ENCODE peak calls at places on chromosomes 7 and 10, in four cellular contexts. A, Y, K and S are unnamed samples.

GRCh38 chr7:131844380-131844779 is 288.0 kb upstream of the PODXL start:
- DNase-seq in K (no peak), Y (no peak), A (no peak), S (no peak)

GRCh38 chr10:3807221-3807927 is 22.4 kb upstream of the KLF6 start:
- DNase-seq in A (no peak), Y (peak), K (peak), S (no peak)

GRCh38 chr10:35336921-35337741 is 822 bp downstream of the CCNY start:
- DNase-seq in Y (peak), A (no peak), K (no peak), S (no peak)

GRCh38 chr7:150945171-150945852 is 32.8 kb downstream of the KCNH2 start:
- DNase-seq in A (no peak), K (no peak), Y (peak), S (no peak)

GRCh38 chr10:133257489-133258065 is 19.1 kb downstream of the ADAM8 start:
- DNase-seq in A (no peak), Y (peak), K (no peak), S (peak)

GRCh38 chr7:3002631-3003030 is 41.0 kb downstream of the CARD11 start:
- DNase-seq in Y (peak), A (no peak), K (no peak), S (no peak)

GRCh38 chr10:4372601-4373000 is 453.4 kb upstream of the AKR1E2 start:
- DNase-seq in A (peak), K (peak), Y (no peak), S (peak)

GRCh38 chr10:70283071-70283444 is 746 bp downstream of the NPFFR1 start:
- DNase-seq in A (no peak), Y (no peak), K (no peak), S (no peak)

GRCh38 chr10:86758231-86759072 is 2.0 kb downstream of the BMPR1A start:
- DNase-seq in K (no peak), A (peak), Y (no peak), S (peak)

GRCh38 chr7:30998180-30998579 is 34.4 kb downstream of the GHRHR start:
- DNase-seq in Y (no peak), K (no peak), A (no peak), S (no peak)

GRCh38 chr7:29457565-29457971 is 106.1 kb upstream of the PRR15 start:
- DNase-seq in K (no peak), A (no peak), Y (no peak), S (peak)

GRCh38 chr7:159231017-159231416 is 86.3 kb upstream of the VIPR2 start:
- DNase-seq in K (no peak), A (no peak), Y (no peak), S (no peak)

GRCh38 chr7:84191842-84192241 is 2.7 kb downstream of the SEMA3A start:
- DNase-seq in Y (no peak), A (peak), K (no peak), S (no peak)

GRCh38 chr10:93294004-93294403 is 188.1 kb downstream of the MYOF start:
- DNase-seq in Y (no peak), A (no peak), K (no peak), S (no peak)

GRCh38 chr10:5043716-5044115 is 40.1 kb upstream of the AKR1C2 start:
- DNase-seq in K (no peak), A (no peak), Y (peak), S (peak)

GRCh38 chr10:127971973-127972615 is 65.2 kb downstream of the PTPRE start:
- DNase-seq in K (no peak), A (no peak), Y (peak), S (no peak)

GRCh38 chr7:155814569-155815276 is 2.5 kb upstream of the SHH start:
- DNase-seq in K (no peak), A (peak), Y (no peak), S (no peak)

GRCh38 chr7:141156446-141156845 is 82.6 kb downstream of the TMEM178B start:
- DNase-seq in K (no peak), Y (no peak), A (no peak), S (no peak)

GRCh38 chr10:66265398-66265797 is 660.4 kb upstream of the LRRTM3 start:
- DNase-seq in A (no peak), K (no peak), Y (no peak), S (no peak)

GRCh38 chr10:178208-178607 is 43.0 kb downstream of the ZMYND11 start:
- DNase-seq in K (peak), A (peak), Y (no peak), S (peak)

GRCh38 chr10:43160067-43160918 is 22.0 kb downstream of the CSGALNACT2 start:
- DNase-seq in K (no peak), A (peak), Y (no peak), S (peak)

GRCh38 chr7:141486959-141487358 is 64.3 kb upstream of the AGK start:
- DNase-seq in Y (no peak), K (no peak), A (no peak), S (no peak)

GRCh38 chr10:105354010-105354409 is 712.9 kb downstream of the SORCS3 start:
- DNase-seq in K (no peak), Y (no peak), A (no peak), S (no peak)

GRCh38 chr7:55524558-55525310 is 47.6 kb downstream of the VOPP1 start:
- DNase-seq in A (no peak), Y (peak), K (no peak), S (peak)

GRCh38 chr10:99698504-99699080 is 33.3 kb downstream of the COX15 start:
- DNase-seq in A (no peak), Y (no peak), K (no peak), S (no peak)

GRCh38 chr10:59127991-59128390 is 48.5 kb upstream of the PHYHIPL start:
- DNase-seq in K (no peak), A (no peak), Y (no peak), S (no peak)

GRCh38 chr7:1149351-1149794 is 10.6 kb downstream of the ZFAND2A start:
- DNase-seq in A (no peak), K (no peak), Y (peak), S (no peak)

GRCh38 chr7:42722726-42723125 is 189.1 kb downstream of the C7orf25 start:
- DNase-seq in A (no peak), K (no peak), Y (no peak), S (no peak)

GRCh38 chr7:42726066-42726785 is 185.6 kb downstream of the C7orf25 start:
- DNase-seq in A (no peak), K (no peak), Y (no peak), S (peak)

GRCh38 chr7:42722198-42722597 is 189.7 kb downstream of the C7orf25 start:
- DNase-seq in A (no peak), K (no peak), Y (no peak), S (no peak)

GRCh38 chr7:42720871-42721835 is 190.7 kb downstream of the C7orf25 start:
- DNase-seq in K (peak), Y (peak), A (no peak), S (peak)
- H3K4me3 ChIP-seq in K (no peak), Y (no peak), A (no peak), S (no peak)

GRCh38 chr7:46493196-46493595 is 572.1 kb upstream of the IGFBP3 start:
- DNase-seq in A (no peak), K (no peak), Y (no peak), S (no peak)
- TF ChIP-seq CTCF in A (no peak), K (no peak), Y (no peak), S (no peak)

DNA sequence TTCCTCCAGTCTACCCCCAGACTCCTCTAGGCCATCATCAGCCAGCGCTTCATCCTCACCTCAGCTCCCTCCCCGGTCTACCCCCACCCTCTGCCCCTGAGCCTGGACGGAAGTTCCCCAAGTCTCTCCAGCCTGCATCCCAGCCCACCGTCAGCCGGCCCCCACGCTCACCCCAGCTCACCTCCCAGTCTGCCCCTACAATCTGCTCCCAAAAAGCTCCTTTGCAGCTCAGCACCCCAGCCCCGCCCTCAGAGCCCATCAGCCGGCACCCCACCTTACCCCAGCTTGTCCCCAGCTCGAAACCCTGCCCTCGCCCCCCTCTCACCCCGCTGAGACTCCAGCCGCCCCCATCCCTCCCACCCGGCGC is 322 bp upstream of the RAMP3 start:
- DNase-seq in K (no peak), A (no peak), Y (peak), S (no peak)
- H3K4me3 ChIP-seq in K (no peak), A (no peak), Y (no peak), S (no peak)

GRCh38 chr7:95190515-95190914 is 133.8 kb downstream of the PON1 start:
- DNase-seq in A (no peak), Y (peak), K (no peak), S (peak)
- TF ChIP-seq CTCF in A (no peak), Y (no peak), K (no peak), S (peak)